ENCODE peak calls at places on chromosomes 6 and 20, in five cellular contexts. One of them, this sample, is unnamed.

GRCh38 chr6:31663961-31664789 is 622 bp downstream of the GPANK1 start:
- DNase-seq in tibial artery: peak
- DNase-seq in psoas muscle: peak
- DNase-seq in MM.1S: peak
- DNase-seq in spleen: peak
- DNase-seq in this sample: no peak

GRCh38 chr6:35599761-35600658 is 87.3 kb upstream of the TULP1 start:
- DNase-seq in tibial artery: no peak
- DNase-seq in psoas muscle: no peak
- DNase-seq in MM.1S: no peak
- DNase-seq in spleen: no peak
- DNase-seq in this sample: no peak

GRCh38 chr6:93059911-93060310 is 359.4 kb downstream of the EPHA7 start:
- DNase-seq in tibial artery: no peak
- DNase-seq in psoas muscle: no peak
- DNase-seq in MM.1S: no peak
- DNase-seq in spleen: no peak
- DNase-seq in this sample: no peak

GRCh38 chr6:43107344-43108062 is 31.4 kb downstream of the PTK7 start:
- DNase-seq in tibial artery: no peak
- DNase-seq in psoas muscle: no peak
- DNase-seq in MM.1S: no peak
- DNase-seq in spleen: peak
- DNase-seq in this sample: no peak

GRCh38 chr6:148934956-148935355 is 188.1 kb downstream of the UST start:
- DNase-seq in tibial artery: no peak
- DNase-seq in psoas muscle: no peak
- DNase-seq in MM.1S: no peak
- DNase-seq in spleen: no peak
- DNase-seq in this sample: no peak

GRCh38 chr6:19320066-19320465 is 517.1 kb upstream of the ID4 start:
- DNase-seq in tibial artery: no peak
- DNase-seq in psoas muscle: no peak
- DNase-seq in MM.1S: no peak
- DNase-seq in spleen: no peak
- DNase-seq in this sample: peak

GRCh38 chr6:48084201-48084600 is 26.8 kb downstream of the PTCHD4 start:
- DNase-seq in tibial artery: no peak
- DNase-seq in psoas muscle: no peak
- DNase-seq in MM.1S: no peak
- DNase-seq in spleen: no peak
- DNase-seq in this sample: no peak

GRCh38 chr20:32761417-32761830 is 761 bp upstream of the DNMT3B start:
- DNase-seq in tibial artery: no peak
- DNase-seq in psoas muscle: no peak
- DNase-seq in MM.1S: no peak
- DNase-seq in spleen: no peak
- DNase-seq in this sample: no peak

GRCh38 chr6:5541751-5542432 is 280.6 kb downstream of the FARS2 start:
- DNase-seq in tibial artery: no peak
- DNase-seq in psoas muscle: no peak
- DNase-seq in MM.1S: no peak
- DNase-seq in spleen: no peak
- DNase-seq in this sample: no peak

GRCh38 chr6:163284151-163284550 is 130.4 kb upstream of the QKI start:
- DNase-seq in tibial artery: no peak
- DNase-seq in psoas muscle: no peak
- DNase-seq in MM.1S: no peak
- DNase-seq in spleen: no peak
- DNase-seq in this sample: no peak
- H3K27ac ChIP-seq in tibial artery: no peak
- H3K27ac ChIP-seq in psoas muscle: no peak
- H3K27ac ChIP-seq in MM.1S: no peak
- H3K27ac ChIP-seq in spleen: no peak
- H3K27ac ChIP-seq in this sample: no peak

GRCh38 chr6:1315560-1316386 is 3.9 kb downstream of the FOXQ1 start:
- DNase-seq in tibial artery: no peak
- DNase-seq in psoas muscle: no peak
- DNase-seq in MM.1S: no peak
- DNase-seq in spleen: no peak
- DNase-seq in this sample: no peak
- H3K4me3 ChIP-seq in tibial artery: peak
- H3K4me3 ChIP-seq in psoas muscle: peak
- H3K4me3 ChIP-seq in MM.1S: no peak
- H3K4me3 ChIP-seq in spleen: peak
- H3K4me3 ChIP-seq in this sample: peak

DNA sequence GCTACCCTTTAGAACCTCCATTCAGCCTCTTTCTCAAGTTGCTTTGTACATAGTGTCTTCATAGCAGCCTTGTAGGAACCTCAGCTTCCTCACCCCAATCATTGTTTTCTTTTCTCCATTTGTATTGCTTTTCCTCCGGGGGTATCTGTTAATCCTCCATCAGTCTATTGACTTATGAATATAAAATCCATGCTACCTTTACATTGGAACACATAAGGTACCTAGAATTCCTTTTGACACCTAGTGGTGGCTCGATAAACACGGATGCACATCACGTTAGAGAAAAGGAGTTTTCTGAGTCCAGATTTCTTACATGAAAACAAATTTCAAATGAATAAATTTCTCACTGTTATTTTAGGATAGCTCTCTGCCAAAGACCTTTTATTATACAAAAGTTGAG is 6.3 kb upstream of the EDN1 start:
- DNase-seq in tibial artery: no peak
- DNase-seq in psoas muscle: no peak
- DNase-seq in MM.1S: no peak
- DNase-seq in spleen: no peak
- DNase-seq in this sample: no peak
- TF ChIP-seq CTCF in tibial artery: no peak
- TF ChIP-seq CTCF in psoas muscle: no peak
- TF ChIP-seq CTCF in MM.1S: no peak
- TF ChIP-seq CTCF in spleen: no peak
- TF ChIP-seq CTCF in this sample: no peak

DNA sequence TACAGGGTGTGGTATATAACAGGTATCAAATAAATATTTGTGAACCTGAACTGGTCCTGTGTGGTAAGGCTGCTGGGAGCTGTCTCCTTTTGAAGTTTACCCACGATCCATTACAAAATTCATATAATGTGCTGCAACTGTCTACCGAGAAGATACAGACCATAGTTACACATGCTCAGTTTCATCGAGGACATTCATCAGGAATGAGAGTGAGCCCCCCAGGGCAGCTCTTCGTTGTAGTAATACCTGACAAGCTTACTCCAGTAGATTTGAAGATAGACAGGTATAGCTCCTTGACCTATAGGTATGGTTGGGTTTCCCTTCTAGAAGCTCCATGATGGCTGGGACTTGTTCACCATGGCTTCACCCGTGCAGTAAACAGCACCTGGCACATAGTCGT is 25.7 kb downstream of the ARMC2 start:
- DNase-seq in tibial artery: no peak
- DNase-seq in psoas muscle: no peak
- DNase-seq in MM.1S: no peak
- DNase-seq in spleen: no peak
- DNase-seq in this sample: no peak
- H3K27ac ChIP-seq in tibial artery: peak
- H3K27ac ChIP-seq in psoas muscle: no peak
- H3K27ac ChIP-seq in MM.1S: peak
- H3K27ac ChIP-seq in spleen: peak
- H3K27ac ChIP-seq in this sample: peak

DNA sequence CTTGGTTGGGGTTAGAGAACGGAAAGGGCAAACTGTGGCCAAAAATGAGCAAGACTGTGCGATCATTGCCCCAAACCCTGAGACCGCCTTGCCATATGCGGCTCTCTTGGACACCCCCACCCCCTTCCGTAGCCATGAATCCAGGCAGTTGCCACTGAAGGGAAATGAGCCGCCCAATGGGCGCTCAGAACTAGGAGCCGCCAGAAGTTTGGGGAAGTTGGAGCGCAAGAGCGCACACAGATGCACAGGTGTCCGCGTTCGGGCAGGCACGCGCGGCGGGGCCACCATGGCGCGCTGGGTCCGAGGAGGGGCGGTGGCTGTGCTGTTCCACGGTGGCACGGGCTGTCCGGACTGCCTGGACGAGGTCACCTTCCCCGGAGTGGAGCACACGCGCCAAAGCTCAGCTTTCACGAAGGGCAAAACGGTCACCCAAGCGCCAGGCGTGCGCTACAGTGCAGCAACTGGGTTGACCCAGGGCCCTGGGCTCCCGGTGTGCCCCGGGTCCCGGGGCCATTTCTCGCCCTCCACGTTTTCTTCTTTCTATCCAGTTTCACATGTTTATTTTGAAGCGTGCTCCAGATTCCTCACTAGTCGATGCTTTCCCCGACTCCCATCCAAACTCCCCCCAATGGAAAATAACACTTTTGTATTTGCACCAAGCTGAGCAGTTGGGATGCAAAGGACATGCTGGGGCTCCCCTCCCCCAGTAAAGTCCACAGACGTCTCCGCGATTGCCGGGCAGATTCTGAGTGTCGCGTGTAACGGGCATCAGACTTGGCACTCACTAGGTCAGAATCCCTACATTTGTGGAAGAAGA is 903 bp upstream of the PDE10A start:
- DNase-seq in tibial artery: no peak
- DNase-seq in psoas muscle: no peak
- DNase-seq in MM.1S: no peak
- DNase-seq in spleen: no peak
- DNase-seq in this sample: no peak
- H3K4me3 ChIP-seq in tibial artery: peak
- H3K4me3 ChIP-seq in psoas muscle: peak
- H3K4me3 ChIP-seq in MM.1S: no peak
- H3K4me3 ChIP-seq in spleen: peak
- H3K4me3 ChIP-seq in this sample: peak

DNA sequence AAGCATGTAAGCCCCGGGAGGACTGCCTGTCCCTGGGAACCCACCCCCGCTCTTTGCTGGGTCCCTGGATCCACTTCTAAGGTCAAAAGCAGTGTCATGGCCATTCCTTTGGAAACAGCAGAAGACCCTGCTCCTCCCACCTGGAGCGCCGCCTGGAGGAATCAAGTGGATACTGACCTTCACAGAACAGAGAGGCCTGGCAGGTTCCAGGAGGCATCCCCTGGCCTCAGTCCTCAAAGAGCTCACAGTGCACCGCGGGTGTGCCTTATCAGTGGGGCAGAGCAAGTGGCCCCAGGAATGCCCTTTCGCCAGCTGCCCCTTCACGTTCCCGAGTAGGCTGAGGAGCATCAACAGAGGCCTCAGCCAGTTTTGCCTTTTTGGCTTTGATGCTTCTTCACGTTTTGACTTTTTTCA is 11.1 kb upstream of the SLC4A11 start:
- DNase-seq in tibial artery: no peak
- DNase-seq in psoas muscle: no peak
- DNase-seq in MM.1S: no peak
- DNase-seq in spleen: peak
- DNase-seq in this sample: no peak
- TF ChIP-seq CTCF in tibial artery: no peak
- TF ChIP-seq CTCF in psoas muscle: no peak
- TF ChIP-seq CTCF in MM.1S: peak
- TF ChIP-seq CTCF in spleen: no peak
- TF ChIP-seq CTCF in this sample: no peak

GRCh38 chr20:45407067-45407745 is 883 bp upstream of the DBNDD2 start:
- DNase-seq in tibial artery: peak
- DNase-seq in psoas muscle: peak
- DNase-seq in MM.1S: no peak
- DNase-seq in spleen: no peak
- DNase-seq in this sample: no peak

GRCh38 chr20:45407783-45408645 is at the start of gene DBNDD2:
- DNase-seq in tibial artery: peak
- DNase-seq in psoas muscle: no peak
- DNase-seq in MM.1S: no peak
- DNase-seq in spleen: no peak
- DNase-seq in this sample: no peak

GRCh38 chr20:45405566-45406259 is 2.4 kb upstream of the DBNDD2 start:
- DNase-seq in tibial artery: no peak
- DNase-seq in psoas muscle: peak
- DNase-seq in MM.1S: no peak
- DNase-seq in spleen: no peak
- DNase-seq in this sample: no peak

GRCh38 chr20:45404438-45404837 is 3.7 kb upstream of the DBNDD2 start:
- DNase-seq in tibial artery: no peak
- DNase-seq in psoas muscle: no peak
- DNase-seq in MM.1S: no peak
- DNase-seq in spleen: no peak
- DNase-seq in this sample: no peak

GRCh38 chr20:45406260-45407066 is 1.6 kb upstream of the DBNDD2 start:
- DNase-seq in tibial artery: peak
- DNase-seq in psoas muscle: peak
- DNase-seq in MM.1S: no peak
- DNase-seq in spleen: peak
- DNase-seq in this sample: peak
- H3K27ac ChIP-seq in tibial artery: peak
- H3K27ac ChIP-seq in psoas muscle: peak
- H3K27ac ChIP-seq in MM.1S: no peak
- H3K27ac ChIP-seq in spleen: peak
- H3K27ac ChIP-seq in this sample: peak

GRCh38 chr6:18110160-18110559 is 12.3 kb downstream of the NHLRC1 start:
- DNase-seq in tibial artery: no peak
- DNase-seq in psoas muscle: no peak
- DNase-seq in MM.1S: no peak
- DNase-seq in spleen: no peak
- DNase-seq in this sample: no peak
- H3K4me3 ChIP-seq in tibial artery: no peak
- H3K4me3 ChIP-seq in psoas muscle: no peak
- H3K4me3 ChIP-seq in MM.1S: no peak
- H3K4me3 ChIP-seq in spleen: no peak
- H3K4me3 ChIP-seq in this sample: no peak